ENCODE peak calls at places on chromosomes 1 and 21, in nine cellular contexts. M, J, G, D, I, O, W, P and U are unnamed samples.

GRCh38 chr1:114559356-114559755 is 22.1 kb downstream of the BCAS2 start:
- DNase-seq in M (no peak), J (no peak), G (no peak), D (no peak), I (no peak), O (no peak), W (no peak), P (no peak), U (no peak)

GRCh38 chr1:11799896-11800295 is 5.9 kb downstream of the MTHFR start:
- DNase-seq in M (no peak), J (no peak), G (no peak), D (no peak), I (no peak), O (no peak), W (no peak), P (no peak), U (no peak)

GRCh38 chr21:26366781-26367180 is 196.2 kb upstream of the APP start:
- DNase-seq in M (no peak), J (no peak), G (no peak), D (no peak), I (peak), O (no peak), W (no peak), P (no peak), U (no peak)

GRCh38 chr1:60989745-60990718 is 92.3 kb upstream of the NFIA start:
- DNase-seq in M (no peak), J (no peak), G (no peak), D (no peak), I (peak), O (no peak), W (no peak), P (peak), U (no peak)

GRCh38 chr1:247115141-247115510 is 11.0 kb upstream of the ZNF669 start:
- DNase-seq in M (no peak), J (no peak), G (no peak), D (no peak), I (no peak), O (no peak), W (no peak), P (no peak), U (no peak)

GRCh38 chr1:50620680-50621329 is 197.6 kb upstream of the DMRTA2 start:
- DNase-seq in M (no peak), J (no peak), G (peak), D (no peak), I (peak), O (no peak), W (no peak), P (peak), U (no peak)

GRCh38 chr1:223788746-223789415 is 56.9 kb downstream of the TP53BP2 start:
- DNase-seq in M (no peak), J (no peak), G (no peak), D (no peak), I (no peak), O (no peak), W (no peak), P (no peak), U (no peak)

GRCh38 chr1:171422489-171422888 is 62.8 kb upstream of the PRRC2C start:
- DNase-seq in M (no peak), J (no peak), G (no peak), D (no peak), I (peak), O (no peak), W (no peak), P (peak), U (no peak)

GRCh38 chr1:208209286-208209685 is 34.9 kb downstream of the PLXNA2 start:
- DNase-seq in M (no peak), J (no peak), G (no peak), D (no peak), I (no peak), O (no peak), W (no peak), P (no peak), U (no peak)

GRCh38 chr1:170734412-170735175 is 70.7 kb downstream of the PRRX1 start:
- DNase-seq in M (no peak), J (no peak), G (no peak), D (no peak), I (no peak), O (no peak), W (no peak), P (peak), U (no peak)

GRCh38 chr1:241688940-241689368 is 36.9 kb downstream of the WDR64 start:
- DNase-seq in M (no peak), J (no peak), G (no peak), D (no peak), I (peak), O (no peak), W (no peak), P (peak), U (no peak)

GRCh38 chr1:185632659-185633428 is 101.3 kb upstream of the HMCN1 start:
- DNase-seq in M (no peak), J (no peak), G (no peak), D (no peak), I (no peak), O (no peak), W (no peak), P (peak), U (no peak)

GRCh38 chr1:222045816-222046215 is 303.9 kb upstream of the DUSP10 start:
- DNase-seq in M (no peak), J (no peak), G (no peak), D (no peak), I (peak), O (no peak), W (no peak), P (no peak), U (no peak)

GRCh38 chr1:82801151-82801550 is 1000.4 kb downstream of the ADGRL2 start:
- DNase-seq in M (no peak), J (no peak), G (no peak), D (no peak), I (no peak), O (no peak), W (no peak), P (no peak), U (no peak)

GRCh38 chr1:47201179-47201578 is 11.3 kb upstream of the PDZK1IP1 start:
- DNase-seq in M (no peak), J (no peak), G (no peak), D (no peak), I (no peak), O (no peak), W (no peak), P (peak), U (no peak)

GRCh38 chr1:174222166-174222949 is 63.0 kb downstream of the RABGAP1L start:
- DNase-seq in M (no peak), J (no peak), G (no peak), D (no peak), I (peak), O (no peak), W (no peak), P (peak), U (no peak)